ENCODE peak calls at places on chromosomes 16 and 17, in four cellular contexts. C is amygdala, A is heart left ventricle, D is neural progenitor cell. U is an unnamed sample.

GRCh38 chr17:72588561-72588960 is 467.7 kb downstream of the SOX9 start:
- DNase-seq in C (no peak), A (no peak), D (no peak), U (no peak)

GRCh38 chr16:29318037-29318436 is 88.5 kb downstream of the NPIPB11 start:
- DNase-seq in D (no peak), A (no peak), C (no peak), U (no peak)

GRCh38 chr17:2610640-2611175 is 17.3 kb downstream of the PAFAH1B1 start:
- DNase-seq in C (no peak), D (no peak), A (no peak), U (no peak)

GRCh38 chr17:77830816-77831490 is 127.5 kb upstream of the TNRC6C start:
- DNase-seq in C (no peak), A (no peak), D (no peak), U (no peak)

GRCh38 chr17:68182940-68183551 is 64.8 kb upstream of the AMZ2 start:
- DNase-seq in D (no peak), C (no peak), A (no peak), U (no peak)

GRCh38 chr17:79850571-79851460 is 11.6 kb upstream of the CBX4 start:
- DNase-seq in C (no peak), D (no peak), A (no peak), U (no peak)

GRCh38 chr17:77807051-77807745 is 151.3 kb upstream of the TNRC6C start:
- DNase-seq in D (no peak), A (no peak), C (no peak), U (no peak)

GRCh38 chr16:55056585-55057520 is 126.2 kb downstream of the IRX5 start:
- DNase-seq in C (no peak), A (no peak), D (peak), U (peak)

GRCh38 chr17:37280841-37281240 is 94.9 kb upstream of the C17orf78 start:
- DNase-seq in D (no peak), C (no peak), A (no peak), U (no peak)

GRCh38 chr17:42553866-42554249 is 1.1 kb downstream of the HSD17B1 start:
- DNase-seq in A (no peak), C (no peak), D (no peak), U (no peak)

GRCh38 chr16:675884-676564 is 553 bp downstream of the RHBDL1 start:
- DNase-seq in A (no peak), C (no peak), D (no peak), U (no peak)

GRCh38 chr16:1821861-1822611 is 4.6 kb downstream of the HAGH start:
- DNase-seq in A (no peak), C (no peak), D (no peak), U (no peak)

GRCh38 chr16:68284847-68285246 is 20.5 kb downstream of the SLC7A6 start:
- DNase-seq in D (no peak), A (no peak), C (no peak), U (no peak)

GRCh38 chr17:75756451-75757085 is 8.4 kb downstream of the GALK1 start:
- DNase-seq in A (no peak), C (no peak), D (no peak), U (no peak)

GRCh38 chr17:59972778-59973177 is 8.2 kb upstream of the RNFT1 start:
- DNase-seq in D (no peak), A (no peak), C (no peak), U (no peak)

GRCh38 chr16:84825896-84826557 is 6.2 kb downstream of the CRISPLD2 start:
- DNase-seq in A (no peak), D (no peak), C (no peak), U (no peak)

GRCh38 chr17:67488161-67488560 is 111.1 kb downstream of the PITPNC1 start:
- DNase-seq in D (no peak), C (no peak), A (peak), U (peak)

GRCh38 chr16:85377388-85378144 is 235.6 kb upstream of the GSE1 start:
- DNase-seq in A (no peak), C (no peak), D (no peak), U (no peak)

GRCh38 chr16:84091460-84091859 is 25.3 kb downstream of the MBTPS1 start:
- DNase-seq in A (peak), D (no peak), C (no peak), U (no peak)

GRCh38 chr16:49661465-49662187 is 194.3 kb downstream of the ZNF423 start:
- DNase-seq in A (no peak), C (no peak), D (no peak), U (no peak)

GRCh38 chr17:79036609-79037008 is 12.6 kb downstream of the C1QTNF1 start:
- DNase-seq in D (no peak), A (no peak), C (no peak), U (no peak)

GRCh38 chr16:67456383-67457140 is 24.4 kb downstream of the ATP6V0D1 start:
- DNase-seq in C (no peak), A (peak), D (no peak), U (peak)

GRCh38 chr17:65455154-65455971 is 106.1 kb downstream of the AXIN2 start:
- DNase-seq in A (no peak), C (no peak), D (no peak), U (no peak)

GRCh38 chr17:56943505-56944125 is 17.2 kb downstream of the COIL start:
- DNase-seq in A (no peak), C (no peak), D (no peak), U (no peak)

GRCh38 chr16:69260019-69260418 is 51.1 kb upstream of the VPS4A start:
- DNase-seq in D (no peak), C (no peak), A (no peak), U (no peak)

GRCh38 chr16:2963074-2963610 is 933 bp upstream of the KREMEN2 start:
- DNase-seq in A (no peak), D (peak), C (no peak), U (no peak)

GRCh38 chr17:73645050-73645871 is 1.0 kb upstream of the SDK2 start:
- DNase-seq in D (peak), A (peak), C (peak), U (peak)

GRCh38 chr17:17994271-17994670 is 21.6 kb downstream of the DRC3 start:
- DNase-seq in C (no peak), D (peak), A (no peak), U (peak)

GRCh38 chr16:22734313-22734869 is 79.6 kb upstream of the HS3ST2 start:
- DNase-seq in A (no peak), C (no peak), D (no peak), U (no peak)

GRCh38 chr16:30985401-30986128 is 558 bp downstream of the HSD3B7 start:
- DNase-seq in D (peak), C (no peak), A (no peak), U (no peak)

GRCh38 chr17:50925296-50925891 is 59.2 kb upstream of the TOB1 start:
- DNase-seq in D (no peak), A (no peak), C (no peak), U (no peak)

GRCh38 chr17:47698749-47699535 is 5.0 kb downstream of the TBKBP1 start:
- DNase-seq in D (peak), C (peak), A (peak), U (peak)